ENCODE peak calls at places on chromosomes 11 and 22, in six cellular contexts. One of them, this sample, is unnamed.

GRCh38 chr11:115965754-115966504 is 461.7 kb upstream of the CADM1 start:
- DNase-seq in IMR-90: peak
- DNase-seq in GM23338: no peak
- DNase-seq in CD4-positive, alpha-beta memory T cell: no peak
- DNase-seq in ascending aorta: no peak
- DNase-seq in GM06990: no peak
- DNase-seq in this sample: no peak

GRCh38 chr22:19169947-19170318 is 8.6 kb downstream of the SLC25A1 start:
- DNase-seq in IMR-90: no peak
- DNase-seq in GM23338: no peak
- DNase-seq in CD4-positive, alpha-beta memory T cell: no peak
- DNase-seq in ascending aorta: no peak
- DNase-seq in GM06990: no peak
- DNase-seq in this sample: no peak

GRCh38 chr22:49783926-49784629 is 43.6 kb downstream of the BRD1 start:
- DNase-seq in IMR-90: no peak
- DNase-seq in GM23338: no peak
- DNase-seq in CD4-positive, alpha-beta memory T cell: no peak
- DNase-seq in ascending aorta: no peak
- DNase-seq in GM06990: no peak
- DNase-seq in this sample: no peak

GRCh38 chr11:92424281-92424680 is 199.7 kb downstream of the FAT3 start:
- DNase-seq in IMR-90: peak
- DNase-seq in GM23338: no peak
- DNase-seq in CD4-positive, alpha-beta memory T cell: no peak
- DNase-seq in ascending aorta: no peak
- DNase-seq in GM06990: no peak
- DNase-seq in this sample: no peak

GRCh38 chr11:7341551-7341950 is 89.8 kb downstream of the SYT9 start:
- DNase-seq in IMR-90: no peak
- DNase-seq in GM23338: no peak
- DNase-seq in CD4-positive, alpha-beta memory T cell: no peak
- DNase-seq in ascending aorta: no peak
- DNase-seq in GM06990: no peak
- DNase-seq in this sample: no peak

GRCh38 chr22:39478461-39478860 is 21.6 kb downstream of the MGAT3 start:
- DNase-seq in IMR-90: peak
- DNase-seq in GM23338: peak
- DNase-seq in CD4-positive, alpha-beta memory T cell: no peak
- DNase-seq in ascending aorta: no peak
- DNase-seq in GM06990: no peak
- DNase-seq in this sample: no peak

GRCh38 chr11:72430743-72431570 is 3.4 kb downstream of the CLPB start:
- DNase-seq in IMR-90: peak
- DNase-seq in GM23338: peak
- DNase-seq in CD4-positive, alpha-beta memory T cell: peak
- DNase-seq in ascending aorta: no peak
- DNase-seq in GM06990: no peak
- DNase-seq in this sample: no peak

GRCh38 chr11:117328414-117329010 is 858 bp downstream of the CEP164 start:
- DNase-seq in IMR-90: peak
- DNase-seq in GM23338: no peak
- DNase-seq in CD4-positive, alpha-beta memory T cell: no peak
- DNase-seq in ascending aorta: no peak
- DNase-seq in GM06990: no peak
- DNase-seq in this sample: no peak

GRCh38 chr11:75492181-75492820 is 33.4 kb downstream of the GDPD5 start:
- DNase-seq in IMR-90: peak
- DNase-seq in GM23338: peak
- DNase-seq in CD4-positive, alpha-beta memory T cell: peak
- DNase-seq in ascending aorta: no peak
- DNase-seq in GM06990: peak
- DNase-seq in this sample: peak

GRCh38 chr22:20786536-20786979 is 12.6 kb downstream of the SERPIND1 start:
- DNase-seq in IMR-90: no peak
- DNase-seq in GM23338: no peak
- DNase-seq in CD4-positive, alpha-beta memory T cell: no peak
- DNase-seq in ascending aorta: no peak
- DNase-seq in GM06990: no peak
- DNase-seq in this sample: no peak

GRCh38 chr11:45102361-45102809 is 44.1 kb upstream of the PRDM11 start:
- DNase-seq in IMR-90: no peak
- DNase-seq in GM23338: no peak
- DNase-seq in CD4-positive, alpha-beta memory T cell: no peak
- DNase-seq in ascending aorta: no peak
- DNase-seq in GM06990: no peak
- DNase-seq in this sample: no peak

GRCh38 chr11:111119751-111120150 is 125.8 kb upstream of the POU2AF2 start:
- DNase-seq in IMR-90: no peak
- DNase-seq in GM23338: peak
- DNase-seq in CD4-positive, alpha-beta memory T cell: no peak
- DNase-seq in ascending aorta: no peak
- DNase-seq in GM06990: no peak
- DNase-seq in this sample: no peak

GRCh38 chr11:123299721-123300120 is 104.7 kb upstream of the CLMP start:
- DNase-seq in IMR-90: no peak
- DNase-seq in GM23338: no peak
- DNase-seq in CD4-positive, alpha-beta memory T cell: no peak
- DNase-seq in ascending aorta: no peak
- DNase-seq in GM06990: no peak
- DNase-seq in this sample: no peak

GRCh38 chr11:9489366-9489765 is 28.6 kb downstream of the ZNF143 start:
- DNase-seq in IMR-90: peak
- DNase-seq in GM23338: no peak
- DNase-seq in CD4-positive, alpha-beta memory T cell: no peak
- DNase-seq in ascending aorta: no peak
- DNase-seq in GM06990: no peak
- DNase-seq in this sample: no peak

GRCh38 chr11:10634407-10634806 is 59.1 kb downstream of the IRAG1 start:
- DNase-seq in IMR-90: no peak
- DNase-seq in GM23338: no peak
- DNase-seq in CD4-positive, alpha-beta memory T cell: no peak
- DNase-seq in ascending aorta: no peak
- DNase-seq in GM06990: no peak
- DNase-seq in this sample: no peak

GRCh38 chr11:85875505-85875904 is 20.3 kb downstream of the CCDC83 start:
- DNase-seq in IMR-90: peak
- DNase-seq in GM23338: no peak
- DNase-seq in CD4-positive, alpha-beta memory T cell: no peak
- DNase-seq in ascending aorta: no peak
- DNase-seq in GM06990: no peak
- DNase-seq in this sample: no peak

GRCh38 chr11:104728927-104729326 is 169.3 kb downstream of the CASP12 start:
- DNase-seq in IMR-90: no peak
- DNase-seq in GM23338: no peak
- DNase-seq in CD4-positive, alpha-beta memory T cell: no peak
- DNase-seq in ascending aorta: no peak
- DNase-seq in GM06990: no peak
- DNase-seq in this sample: no peak

GRCh38 chr11:118910309-118911112 is 15.2 kb downstream of the BCL9L start:
- DNase-seq in IMR-90: peak
- DNase-seq in GM23338: peak
- DNase-seq in CD4-positive, alpha-beta memory T cell: peak
- DNase-seq in ascending aorta: no peak
- DNase-seq in GM06990: no peak
- DNase-seq in this sample: peak

GRCh38 chr11:134628426-134628825 is 216.4 kb upstream of the B3GAT1 start:
- DNase-seq in IMR-90: no peak
- DNase-seq in GM23338: no peak
- DNase-seq in CD4-positive, alpha-beta memory T cell: no peak
- DNase-seq in ascending aorta: no peak
- DNase-seq in GM06990: no peak
- DNase-seq in this sample: no peak

GRCh38 chr11:46295312-46295995 is 18.0 kb downstream of the CREB3L1 start:
- DNase-seq in IMR-90: peak
- DNase-seq in GM23338: peak
- DNase-seq in CD4-positive, alpha-beta memory T cell: peak
- DNase-seq in ascending aorta: no peak
- DNase-seq in GM06990: peak
- DNase-seq in this sample: peak

GRCh38 chr22:42307806-42308563 is 37.5 kb upstream of the TCF20 start:
- DNase-seq in IMR-90: no peak
- DNase-seq in GM23338: no peak
- DNase-seq in CD4-positive, alpha-beta memory T cell: no peak
- DNase-seq in ascending aorta: no peak
- DNase-seq in GM06990: no peak
- DNase-seq in this sample: no peak

GRCh38 chr11:279966-280761 is 2.0 kb downstream of the NLRP6 start:
- DNase-seq in IMR-90: peak
- DNase-seq in GM23338: peak
- DNase-seq in CD4-positive, alpha-beta memory T cell: peak
- DNase-seq in ascending aorta: no peak
- DNase-seq in GM06990: no peak
- DNase-seq in this sample: peak

GRCh38 chr11:67062526-67063373 is 6.1 kb downstream of the RHOD start:
- DNase-seq in IMR-90: no peak
- DNase-seq in GM23338: no peak
- DNase-seq in CD4-positive, alpha-beta memory T cell: no peak
- DNase-seq in ascending aorta: no peak
- DNase-seq in GM06990: no peak
- DNase-seq in this sample: no peak

GRCh38 chr11:86947541-86947940 is 7.7 kb downstream of the FZD4 start:
- DNase-seq in IMR-90: peak
- DNase-seq in GM23338: no peak
- DNase-seq in CD4-positive, alpha-beta memory T cell: no peak
- DNase-seq in ascending aorta: no peak
- DNase-seq in GM06990: no peak
- DNase-seq in this sample: no peak

GRCh38 chr11:15258433-15259350 is 144.0 kb downstream of the INSC start:
- DNase-seq in IMR-90: peak
- DNase-seq in GM23338: peak
- DNase-seq in CD4-positive, alpha-beta memory T cell: no peak
- DNase-seq in ascending aorta: no peak
- DNase-seq in GM06990: no peak
- DNase-seq in this sample: no peak

DNA sequence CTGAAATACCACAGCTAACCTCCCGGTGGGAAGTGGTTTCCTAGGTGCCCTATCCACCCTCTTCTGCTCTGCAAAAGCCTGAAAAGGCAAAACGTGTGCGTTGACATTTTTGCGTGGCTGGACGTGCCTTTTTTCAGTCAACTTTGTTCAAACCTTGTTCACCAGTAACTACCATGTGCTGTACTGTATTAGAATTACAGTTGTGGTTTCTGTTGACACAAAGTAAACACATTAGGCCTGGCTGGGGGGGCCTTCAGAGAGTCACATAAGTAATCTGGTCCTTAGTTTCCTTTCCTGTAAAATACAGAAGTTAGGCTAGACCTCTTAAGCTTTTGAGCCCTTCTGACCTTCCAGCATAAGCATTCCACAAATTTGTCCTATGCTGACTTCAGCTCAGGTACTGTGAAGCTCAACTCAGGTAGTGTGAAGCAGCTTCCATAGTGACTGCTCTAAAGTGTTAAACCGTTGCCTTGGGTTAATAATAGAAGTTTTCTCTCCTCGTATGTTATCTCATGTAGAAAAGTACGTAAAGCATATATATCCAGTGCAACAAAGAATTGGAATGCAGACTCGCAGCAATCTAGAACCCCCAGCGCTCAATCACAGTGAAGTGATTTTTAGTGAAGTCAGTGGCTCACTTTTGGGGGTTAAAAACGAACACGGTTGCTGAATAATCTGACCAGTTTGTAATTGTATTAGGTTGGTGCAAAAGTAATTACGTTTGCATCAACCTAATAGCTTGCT is 1.8 kb downstream of the EWSR1 start:
- DNase-seq in IMR-90: peak
- DNase-seq in GM23338: peak
- DNase-seq in CD4-positive, alpha-beta memory T cell: no peak
- DNase-seq in ascending aorta: no peak
- DNase-seq in GM06990: no peak
- DNase-seq in this sample: no peak
- H3K4me3 ChIP-seq in IMR-90: peak
- H3K4me3 ChIP-seq in GM23338: peak
- H3K4me3 ChIP-seq in CD4-positive, alpha-beta memory T cell: peak
- H3K4me3 ChIP-seq in ascending aorta: peak
- H3K4me3 ChIP-seq in GM06990: peak
- H3K4me3 ChIP-seq in this sample: peak

DNA sequence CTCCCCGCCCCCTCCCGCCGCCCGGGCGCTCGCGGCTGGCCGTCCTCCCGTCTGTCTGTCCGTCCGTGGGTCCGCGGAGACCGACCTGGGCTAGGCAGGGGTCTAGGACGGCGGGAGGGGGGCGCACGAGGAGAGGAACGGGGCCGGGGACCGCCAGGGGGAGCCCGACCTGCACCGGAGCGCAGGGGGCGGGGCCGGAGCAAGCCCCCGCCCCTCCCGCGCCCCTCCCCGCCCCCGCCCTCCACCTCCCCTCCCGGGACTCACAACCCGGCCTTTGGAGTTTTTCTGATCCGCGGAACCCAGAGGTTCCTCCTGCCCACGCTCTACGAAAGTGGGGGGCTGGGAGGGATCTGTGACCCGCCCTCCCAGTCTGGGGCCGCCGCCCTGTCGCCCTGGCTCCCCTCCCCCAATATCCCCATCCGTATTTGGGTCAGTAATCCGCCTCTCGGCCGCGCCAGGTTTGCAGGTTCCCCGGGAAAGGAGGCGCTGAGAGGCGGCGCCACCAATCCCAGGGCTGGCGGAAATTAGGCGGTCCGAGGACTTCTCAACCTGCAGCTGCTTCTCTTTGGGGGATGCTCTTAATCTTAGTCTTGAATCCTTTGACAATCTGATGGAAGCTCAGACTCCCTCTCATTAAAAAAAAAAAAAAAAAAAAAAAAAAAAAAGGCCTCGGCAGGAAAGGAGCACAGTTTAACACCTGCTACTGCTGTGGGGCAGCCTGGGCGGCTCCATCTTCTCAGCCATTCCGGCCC is 922 bp upstream of the KCNJ11 start:
- DNase-seq in IMR-90: peak
- DNase-seq in GM23338: peak
- DNase-seq in CD4-positive, alpha-beta memory T cell: peak
- DNase-seq in ascending aorta: no peak
- DNase-seq in GM06990: peak
- DNase-seq in this sample: peak
- H3K4me3 ChIP-seq in IMR-90: peak
- H3K4me3 ChIP-seq in GM23338: peak
- H3K4me3 ChIP-seq in CD4-positive, alpha-beta memory T cell: peak
- H3K4me3 ChIP-seq in ascending aorta: peak
- H3K4me3 ChIP-seq in GM06990: peak
- H3K4me3 ChIP-seq in this sample: peak

GRCh38 chr22:22779213-22779612 is 108.4 kb upstream of the IGLL5 start:
- DNase-seq in IMR-90: no peak
- DNase-seq in GM23338: no peak
- DNase-seq in CD4-positive, alpha-beta memory T cell: no peak
- DNase-seq in ascending aorta: no peak
- DNase-seq in GM06990: no peak
- DNase-seq in this sample: no peak
- H3K4me3 ChIP-seq in IMR-90: no peak
- H3K4me3 ChIP-seq in GM23338: no peak
- H3K4me3 ChIP-seq in CD4-positive, alpha-beta memory T cell: no peak
- H3K4me3 ChIP-seq in ascending aorta: no peak
- H3K4me3 ChIP-seq in GM06990: no peak
- H3K4me3 ChIP-seq in this sample: no peak

DNA sequence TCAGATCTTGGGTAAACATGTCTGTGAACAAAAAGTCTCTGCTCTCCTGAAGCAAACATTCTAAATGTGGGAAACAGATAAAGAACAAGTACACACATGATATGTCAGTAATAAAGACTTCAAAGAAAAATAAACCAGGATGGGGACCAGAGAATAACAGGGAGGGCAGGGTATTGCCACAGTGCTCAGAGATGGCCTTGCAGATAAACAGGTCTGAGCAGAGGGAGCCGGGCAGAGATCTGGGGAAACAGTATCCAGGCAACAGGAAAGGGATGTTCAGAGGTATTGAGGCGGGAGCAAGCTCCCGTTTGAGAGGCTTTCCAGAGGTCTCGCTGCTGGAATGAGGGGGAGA is 2.9 kb downstream of the CCDC86 start:
- DNase-seq in IMR-90: no peak
- DNase-seq in GM23338: no peak
- DNase-seq in CD4-positive, alpha-beta memory T cell: no peak
- DNase-seq in ascending aorta: no peak
- DNase-seq in GM06990: no peak
- DNase-seq in this sample: no peak
- H3K4me3 ChIP-seq in IMR-90: no peak
- H3K4me3 ChIP-seq in GM23338: peak
- H3K4me3 ChIP-seq in CD4-positive, alpha-beta memory T cell: no peak
- H3K4me3 ChIP-seq in ascending aorta: no peak
- H3K4me3 ChIP-seq in GM06990: peak
- H3K4me3 ChIP-seq in this sample: no peak

This sample was measured in CD8-positive, alpha-beta memory T cell.